ENCODE peak calls at places on chromosome 6, in seven cellular contexts. Z is AG10803, G is OCI-LY7, Q is lung, J is bronchial epithelial cell, D is iPS-NIHi11, P is kidney epithelial cell. T is an unnamed sample.

GRCh38 chr6:27501187-27501586 is 28.3 kb upstream of the ZNF184 start:
- DNase-seq in G (no peak), J (no peak), P (no peak), Q (no peak), D (no peak), Z (no peak), T (no peak)

GRCh38 chr6:110944681-110945151 is 13.8 kb upstream of the GTF3C6 start:
- DNase-seq in Q (no peak), Z (peak; percentile 82), P (peak; percentile 89), J (peak; percentile 99), G (no peak), D (no peak), T (peak; percentile 59)

GRCh38 chr6:11722224-11722623 is 56.4 kb downstream of the ADTRP start:
- DNase-seq in G (no peak), J (no peak), Z (no peak), D (no peak), P (no peak), Q (no peak), T (no peak)

GRCh38 chr6:3561745-3562144 is 104.9 kb upstream of the SLC22A23 start:
- DNase-seq in D (no peak), P (no peak), G (peak; percentile 6), Z (no peak), J (no peak), Q (no peak), T (no peak)

GRCh38 chr6:36638579-36638978 is 39.9 kb upstream of the CDKN1A start:
- DNase-seq in Q (no peak), Z (no peak), P (no peak), J (no peak), D (no peak), G (no peak), T (no peak)

GRCh38 chr6:47485491-47486135 is 8.0 kb downstream of the CD2AP start:
- DNase-seq in D (no peak), Q (no peak), P (no peak), G (no peak), Z (no peak), J (peak; percentile 60), T (no peak)

GRCh38 chr6:63351995-63352586 is 32.3 kb upstream of the LGSN start:
- DNase-seq in D (no peak), Z (peak; percentile 63), J (peak; percentile 75), Q (no peak), G (peak; percentile 41), P (peak; percentile 29), T (no peak)

GRCh38 chr6:170186006-170186908 is 104.6 kb downstream of the DLL1 start:
- DNase-seq in D (no peak), J (peak; percentile 12), P (no peak), G (no peak), Z (no peak), Q (no peak), T (no peak)

GRCh38 chr6:96520851-96521115 is 823 bp upstream of the UFL1 start:
- DNase-seq in Z (no peak), Q (no peak), P (no peak), D (no peak), J (peak; percentile 17), G (peak; percentile 7), T (no peak)

GRCh38 chr6:14924126-14925024 is 321.5 kb upstream of the JARID2 start:
- DNase-seq in G (no peak), P (no peak), J (no peak), D (peak; percentile 64), Z (no peak), Q (no peak), T (no peak)

GRCh38 chr6:109440325-109441068 is at the start of the genes PPIL6 and SMPD2:
- DNase-seq in P (no peak), D (peak; percentile 98), J (peak; percentile 53), Q (peak; percentile 87), Z (peak; percentile 88), G (peak; percentile 89), T (peak; percentile 82)

GRCh38 chr6:105483492-105483891 is 80.6 kb upstream of the PREP start:
- DNase-seq in J (peak; percentile 53), Q (no peak), D (no peak), G (no peak), Z (peak; percentile 38), P (no peak), T (no peak)

GRCh38 chr6:155349129-155349528 is 34.8 kb upstream of the TFB1M start:
- DNase-seq in J (no peak), Z (peak; percentile 58), G (no peak), D (no peak), Q (no peak), P (no peak), T (no peak)

GRCh38 chr6:88760091-88760490 is 203.3 kb downstream of the RNGTT start:
- DNase-seq in D (no peak), P (no peak), J (no peak), G (no peak), Q (no peak), Z (no peak), T (no peak)

GRCh38 chr6:490251-491037 is 98.9 kb downstream of the IRF4 start:
- DNase-seq in D (no peak), G (peak; percentile 23), Q (no peak), Z (no peak), P (no peak), J (no peak), T (no peak)

GRCh38 chr6:36301781-36302180 is 31.9 kb downstream of the PNPLA1 start:
- DNase-seq in Z (no peak), J (no peak), D (no peak), Q (no peak), G (no peak), P (no peak), T (no peak)

GRCh38 chr6:69719602-69720193 is 77.1 kb downstream of the LMBRD1 start:
- DNase-seq in J (peak; percentile 40), G (peak; percentile 14), Z (peak; percentile 20), D (peak; percentile 17), P (no peak), Q (no peak), T (no peak)

GRCh38 chr6:76578746-76579145 is 506.3 kb upstream of the IMPG1 start:
- DNase-seq in Z (no peak), D (no peak), G (no peak), P (no peak), Q (no peak), J (no peak), T (no peak)

GRCh38 chr6:162770955-162771354 is 43.2 kb downstream of the PACRG start:
- DNase-seq in Z (no peak), Q (no peak), P (no peak), J (no peak), D (no peak), G (no peak), T (no peak)

GRCh38 chr6:56827908-56828649 is 126.8 kb upstream of the BEND6 start:
- DNase-seq in Q (no peak), G (no peak), Z (no peak), D (no peak), P (no peak), J (no peak), T (no peak)

T was measured in GDM1.